ENCODE peak calls at places on chromosome 7, in four cellular contexts. Y is AG09309, L is endothelial cell, G is AG10803. K is an unnamed sample.

GRCh38 chr7:18345641-18346234 is 149.8 kb upstream of the HDAC9 start:
- DNase-seq in Y (no peak), G (peak), L (peak), K (peak)

GRCh38 chr7:138025215-138026186 is 23.6 kb upstream of the CREB3L2 start:
- DNase-seq in G (no peak), L (no peak), Y (no peak), K (no peak)

GRCh38 chr7:133481676-133482075 is 228.8 kb downstream of the EXOC4 start:
- DNase-seq in L (no peak), Y (peak), G (peak), K (peak)

GRCh38 chr7:1555813-1556540 is at the start of gene TMEM184A:
- DNase-seq in G (no peak), L (no peak), Y (no peak), K (no peak)

GRCh38 chr7:148589640-148590039 is 926 bp upstream of the C7orf33 start:
- DNase-seq in G (no peak), Y (no peak), L (no peak), K (no peak)

GRCh38 chr7:78499966-78500365 is 701.4 kb downstream of the PHTF2 start:
- DNase-seq in G (peak), L (no peak), Y (peak), K (peak)

GRCh38 chr7:80611779-80612178 is 26.7 kb upstream of the CD36 start:
- DNase-seq in Y (peak), L (no peak), G (peak), K (peak)

GRCh38 chr7:85972504-85973141 is 671.1 kb upstream of the GRM3 start:
- DNase-seq in Y (no peak), G (no peak), L (no peak), K (no peak)

GRCh38 chr7:101140339-101140699 is 13.4 kb downstream of the SERPINE1 start:
- DNase-seq in L (no peak), Y (no peak), G (no peak), K (peak)

GRCh38 chr7:112990619-112991018 is 96.0 kb downstream of the GPR85 start:
- DNase-seq in L (no peak), Y (no peak), G (peak), K (peak)

GRCh38 chr7:87038993-87039716 is 20.3 kb downstream of the ELAPOR2 start:
- DNase-seq in L (no peak), G (no peak), Y (no peak), K (no peak)

GRCh38 chr7:91353923-91354322 is 89.7 kb downstream of the FZD1 start:
- DNase-seq in Y (no peak), G (no peak), L (no peak), K (no peak)

GRCh38 chr7:103093429-103093828 is 18.5 kb downstream of the ARMC10 start:
- DNase-seq in L (no peak), G (no peak), Y (no peak), K (no peak)

GRCh38 chr7:81462672-81463071 is 307.2 kb downstream of the HGF start:
- DNase-seq in Y (peak), G (peak), L (no peak), K (peak)

GRCh38 chr7:77858278-77858677 is 59.7 kb downstream of the PHTF2 start:
- DNase-seq in L (no peak), G (no peak), Y (no peak), K (no peak)

GRCh38 chr7:152411389-152411788 is 24.4 kb downstream of the KMT2C start:
- DNase-seq in Y (no peak), G (no peak), L (no peak), K (no peak)

GRCh38 chr7:76216683-76217082 is 15.0 kb downstream of the SRRM3 start:
- DNase-seq in Y (no peak), G (no peak), L (no peak), K (no peak)

GRCh38 chr7:22397981-22398380 is 41.0 kb upstream of the RAPGEF5 start:
- DNase-seq in G (no peak), Y (no peak), L (no peak), K (peak)

GRCh38 chr7:6637544-6638229 is 569 bp downstream of the ZNF316 start:
- DNase-seq in G (peak), L (peak), Y (no peak), K (peak)
- TF ChIP-seq CTCF in G (peak), L (peak), Y (peak), K (no peak)

DNA sequence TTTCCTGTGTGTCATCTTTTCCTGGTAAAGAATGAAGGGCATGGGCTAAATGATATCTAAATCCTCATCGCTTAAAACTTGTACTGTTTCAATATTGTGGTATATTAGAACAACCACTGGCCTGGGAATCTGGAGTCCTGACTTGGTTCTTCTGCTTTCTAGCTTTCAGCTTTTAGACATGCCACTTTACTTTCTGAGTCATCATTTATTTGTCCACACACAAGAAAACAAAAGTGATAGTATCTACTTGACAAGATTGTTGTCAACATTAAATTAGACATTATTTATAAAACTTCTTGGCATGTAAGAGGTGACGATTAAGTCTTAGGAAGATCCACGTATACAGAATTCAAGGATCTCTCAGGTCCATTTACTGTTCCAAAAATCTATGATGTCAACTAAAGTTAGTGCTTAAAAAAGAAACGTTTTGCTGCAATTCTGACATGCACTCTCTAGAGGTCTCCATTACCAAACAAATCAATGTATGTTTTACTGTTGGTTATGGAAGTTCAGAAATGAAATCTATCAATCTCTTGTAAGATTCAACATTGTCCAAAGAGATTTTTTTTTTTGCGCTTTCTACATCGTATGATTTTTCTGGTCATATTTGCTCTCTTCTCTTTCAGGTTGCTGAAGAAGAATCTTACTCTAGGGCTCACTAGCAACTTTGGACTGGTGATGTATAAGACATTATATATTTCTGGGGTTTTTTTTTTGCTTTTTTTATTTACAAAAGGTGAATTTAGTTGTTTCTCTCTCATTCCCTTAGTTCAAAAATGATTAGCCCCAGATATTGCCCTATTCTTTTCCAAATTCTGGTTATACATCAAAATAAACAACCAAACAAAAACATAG is 53.6 kb upstream of the DYNC1I1 start:
- DNase-seq in L (no peak), Y (peak), G (peak), K (peak)
- TF ChIP-seq CTCF in L (no peak), Y (peak), G (peak), K (peak)

GRCh38 chr7:46586406-46586805 is 665.3 kb upstream of the IGFBP3 start:
- DNase-seq in Y (no peak), L (no peak), G (peak), K (no peak)
- TF ChIP-seq CTCF in Y (no peak), L (no peak), G (no peak), K (no peak)

GRCh38 chr7:32588657-32589056 is 93.4 kb downstream of the AVL9 start:
- DNase-seq in Y (peak), L (no peak), G (peak), K (peak)
- TF ChIP-seq CTCF in Y (no peak), L (no peak), G (peak), K (peak)

GRCh38 chr7:142670504-142670903 is 78.8 kb upstream of the PRSS1 start:
- DNase-seq in L (no peak), Y (no peak), G (no peak), K (no peak)
- TF ChIP-seq CTCF in L (no peak), Y (no peak), G (no peak), K (no peak)

K was measured in fibroblast of mammary gland.